ENCODE peak calls at places on chromosomes 1 and 21, in four cellular contexts. E is ovary, S is HFF-Myc, I is PC-9. A is an unnamed sample.

GRCh38 chr1:21903638-21904474 is 33.3 kb downstream of the HSPG2 start:
- DNase-seq in E (no peak), S (no peak), I (no peak), A (no peak)

GRCh38 chr21:27831177-27831576 is 864.3 kb upstream of the ADAMTS5 start:
- DNase-seq in E (no peak), S (no peak), I (no peak), A (no peak)

GRCh38 chr1:17134036-17134435 is 14.8 kb upstream of the PADI2 start:
- DNase-seq in E (no peak), S (no peak), I (no peak), A (no peak)

GRCh38 chr1:58310469-58310868 is 236.1 kb downstream of the OMA1 start:
- DNase-seq in E (no peak), S (no peak), I (no peak), A (no peak)

GRCh38 chr1:67372898-67373297 is 57.3 kb downstream of the SERBP1 start:
- DNase-seq in E (no peak), S (no peak), I (no peak), A (no peak)

GRCh38 chr1:219279017-219279770 is 105.5 kb downstream of the LYPLAL1 start:
- DNase-seq in E (no peak), S (no peak), I (no peak), A (no peak)

GRCh38 chr1:48878191-48878940 is 101.7 kb upstream of the BEND5 start:
- DNase-seq in E (no peak), S (no peak), I (peak), A (no peak)

GRCh38 chr1:116031299-116031698 is 55.0 kb downstream of the SLC22A15 start:
- DNase-seq in E (no peak), S (no peak), I (no peak), A (no peak)

GRCh38 chr1:90723561-90724108 is 6.5 kb upstream of the BARHL2 start:
- DNase-seq in E (no peak), S (no peak), I (no peak), A (peak)

GRCh38 chr1:90722874-90723273 is 5.8 kb upstream of the BARHL2 start:
- DNase-seq in E (no peak), S (no peak), I (no peak), A (peak)

GRCh38 chr1:90725341-90725960 is 8.3 kb upstream of the BARHL2 start:
- DNase-seq in E (no peak), S (no peak), I (no peak), A (peak)

GRCh38 chr1:90724926-90725325 is 7.8 kb upstream of the BARHL2 start:
- DNase-seq in E (no peak), S (no peak), I (no peak), A (no peak)

DNA sequence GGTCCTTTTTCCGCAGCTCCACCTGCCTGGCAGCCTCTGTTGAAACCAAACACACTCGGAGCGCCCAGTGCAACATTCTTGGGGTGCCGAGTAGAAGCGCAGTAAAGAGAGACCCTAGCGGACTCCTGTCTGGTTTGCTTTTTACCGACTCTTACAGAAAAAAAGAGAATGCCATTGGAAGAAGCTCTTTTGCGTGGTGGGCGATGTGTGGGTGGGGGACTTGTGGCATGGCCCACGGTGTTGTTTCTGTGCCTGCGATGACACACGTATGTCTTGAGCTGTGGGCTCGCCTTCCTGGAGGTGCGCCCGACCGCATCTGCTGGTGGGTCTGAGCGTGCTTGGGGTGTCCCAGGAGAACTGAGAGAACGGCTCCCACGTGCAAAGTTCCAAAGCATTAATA is 7.3 kb upstream of the BARHL2 start:
- DNase-seq in E (no peak), S (no peak), I (no peak), A (peak)
- TF ChIP-seq CTCF in E (no peak), S (no peak), I (no peak), A (no peak)

DNA sequence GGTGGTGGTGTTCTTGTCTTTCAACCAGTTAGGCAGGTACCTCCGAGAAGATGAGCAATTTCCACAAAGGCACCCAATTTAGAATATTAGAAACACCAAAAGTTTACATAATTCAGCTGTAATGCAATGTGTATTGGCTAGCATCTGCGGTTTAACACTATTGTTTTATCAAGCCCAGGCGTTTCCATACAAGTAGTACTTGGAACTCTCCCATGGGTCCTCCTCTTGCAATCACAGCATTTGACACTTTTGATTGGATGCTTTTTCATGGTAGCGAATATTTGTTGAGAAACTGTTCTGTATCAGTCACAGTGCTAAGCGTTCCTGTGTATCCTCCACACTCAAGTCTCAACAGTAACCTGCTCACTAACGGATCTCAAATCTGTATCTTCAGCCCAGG is 20.1 kb upstream of the MAP1LC3C start:
- DNase-seq in E (no peak), S (no peak), I (no peak), A (no peak)
- TF ChIP-seq CTCF in E (no peak), S (no peak), I (no peak), A (no peak)

DNA sequence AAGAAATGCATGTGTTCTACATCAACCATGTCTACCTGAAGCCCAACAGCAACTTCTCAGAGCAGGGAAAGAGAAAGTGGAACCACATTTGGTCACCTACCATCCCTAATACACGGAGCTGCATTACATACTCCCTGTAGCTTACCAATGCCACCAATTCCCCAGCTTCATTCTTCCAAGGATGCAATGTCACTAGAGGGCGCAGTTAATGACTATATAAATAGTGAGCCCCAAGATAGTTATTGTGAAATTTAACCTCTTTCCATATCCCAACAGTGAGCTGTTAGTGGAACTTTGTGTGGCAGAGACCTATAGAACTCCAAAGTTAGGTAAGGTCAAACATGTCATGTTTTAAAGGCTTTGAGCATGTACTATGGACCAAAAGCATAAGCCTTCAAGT is 618.3 kb downstream of the SMYD3 start:
- DNase-seq in E (no peak), S (no peak), I (no peak), A (no peak)
- TF ChIP-seq CTCF in E (no peak), S (peak), I (peak), A (peak)

DNA sequence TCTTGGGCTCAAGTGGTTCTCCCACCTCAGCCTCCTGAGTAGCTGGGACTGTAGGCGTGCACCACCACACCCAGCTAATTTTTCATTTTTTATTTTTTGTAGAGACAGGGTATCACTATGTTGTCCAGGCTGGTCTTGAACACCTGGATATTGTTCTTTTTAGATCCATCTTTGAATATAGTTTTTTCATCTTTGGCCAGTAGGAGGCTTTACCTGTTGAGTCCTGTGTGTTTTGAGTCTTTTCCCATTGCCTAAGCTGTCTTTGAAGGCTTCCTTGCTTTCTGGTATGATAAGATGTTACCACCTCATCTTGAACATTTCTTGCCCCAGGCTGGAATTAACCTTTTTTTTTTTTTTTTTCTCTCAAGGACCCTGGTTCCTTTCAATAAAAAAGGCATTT is 387.8 kb upstream of the RUNX1 start:
- DNase-seq in E (no peak), S (no peak), I (no peak), A (no peak)
- TF ChIP-seq CTCF in E (no peak), S (peak), I (no peak), A (no peak)

GRCh38 chr21:34857874-34858273 is 189.1 kb downstream of the CLIC6 start:
- DNase-seq in E (no peak), S (no peak), I (no peak), A (no peak)
- TF ChIP-seq CTCF in E (no peak), S (peak), I (no peak), A (no peak)